ENCODE peak calls at places on chromosome 1, in four cellular contexts. One of them, this sample, is unnamed.

GRCh38 chr1:212609701-212610574 is 1.4 kb downstream of the ATF3 start:
- DNase-seq in IMR-90: no peak
- DNase-seq in HCT116: no peak
- DNase-seq in fibroblast of lung: peak
- DNase-seq in this sample: no peak

GRCh38 chr1:245298781-245299180 is 144.0 kb downstream of the KIF26B start:
- DNase-seq in HCT116: no peak
- DNase-seq in IMR-90: no peak
- DNase-seq in fibroblast of lung: peak
- DNase-seq in this sample: no peak

GRCh38 chr1:107549152-107549810 is 408.4 kb downstream of the NTNG1 start:
- DNase-seq in fibroblast of lung: no peak
- DNase-seq in HCT116: no peak
- DNase-seq in IMR-90: no peak
- DNase-seq in this sample: no peak

GRCh38 chr1:217274927-217275616 is 355.8 kb downstream of the GPATCH2 start:
- DNase-seq in IMR-90: peak
- DNase-seq in HCT116: no peak
- DNase-seq in fibroblast of lung: peak
- DNase-seq in this sample: no peak

GRCh38 chr1:223403184-223403815 is 10.1 kb downstream of the CCDC185 start:
- DNase-seq in HCT116: no peak
- DNase-seq in IMR-90: peak
- DNase-seq in fibroblast of lung: peak
- DNase-seq in this sample: no peak

GRCh38 chr1:84997667-84998600 is 1.0 kb upstream of the MCOLN2 start:
- DNase-seq in fibroblast of lung: peak
- DNase-seq in IMR-90: peak
- DNase-seq in HCT116: no peak
- DNase-seq in this sample: peak

GRCh38 chr1:886311-886710 is 37.4 kb upstream of the SAMD11 start:
- DNase-seq in fibroblast of lung: no peak
- DNase-seq in HCT116: no peak
- DNase-seq in IMR-90: no peak
- DNase-seq in this sample: no peak

GRCh38 chr1:4517559-4517958 is 136.8 kb upstream of the AJAP1 start:
- DNase-seq in HCT116: no peak
- DNase-seq in fibroblast of lung: no peak
- DNase-seq in IMR-90: no peak
- DNase-seq in this sample: no peak

GRCh38 chr1:227789042-227789880 is 26.2 kb upstream of the PRSS38 start:
- DNase-seq in HCT116: no peak
- DNase-seq in IMR-90: peak
- DNase-seq in fibroblast of lung: no peak
- DNase-seq in this sample: peak

GRCh38 chr1:17059391-17060128 is 5.7 kb upstream of the SDHB start:
- DNase-seq in fibroblast of lung: peak
- DNase-seq in HCT116: peak
- DNase-seq in IMR-90: peak
- DNase-seq in this sample: peak

GRCh38 chr1:193411771-193412170 is 225.4 kb upstream of the B3GALT2 start:
- DNase-seq in fibroblast of lung: no peak
- DNase-seq in IMR-90: no peak
- DNase-seq in HCT116: no peak
- DNase-seq in this sample: no peak

GRCh38 chr1:228323401-228323800 is 83.2 kb downstream of the TRIM11 start:
- DNase-seq in HCT116: no peak
- DNase-seq in IMR-90: no peak
- DNase-seq in fibroblast of lung: no peak
- DNase-seq in this sample: no peak

GRCh38 chr1:44862829-44863406 is 19.9 kb upstream of the PTCH2 start:
- DNase-seq in IMR-90: peak
- DNase-seq in fibroblast of lung: peak
- DNase-seq in HCT116: no peak
- DNase-seq in this sample: no peak

GRCh38 chr1:77170687-77171086 is 48.5 kb downstream of the PIGK start:
- DNase-seq in fibroblast of lung: peak
- DNase-seq in HCT116: no peak
- DNase-seq in IMR-90: peak
- DNase-seq in this sample: no peak

GRCh38 chr1:14010431-14010830 is 310.4 kb downstream of the PRDM2 start:
- DNase-seq in IMR-90: no peak
- DNase-seq in fibroblast of lung: no peak
- DNase-seq in HCT116: no peak
- DNase-seq in this sample: no peak

GRCh38 chr1:3902546-3902945 is 2.5 kb upstream of the C1orf174 start:
- DNase-seq in fibroblast of lung: no peak
- DNase-seq in HCT116: no peak
- DNase-seq in IMR-90: no peak
- DNase-seq in this sample: no peak

DNA sequence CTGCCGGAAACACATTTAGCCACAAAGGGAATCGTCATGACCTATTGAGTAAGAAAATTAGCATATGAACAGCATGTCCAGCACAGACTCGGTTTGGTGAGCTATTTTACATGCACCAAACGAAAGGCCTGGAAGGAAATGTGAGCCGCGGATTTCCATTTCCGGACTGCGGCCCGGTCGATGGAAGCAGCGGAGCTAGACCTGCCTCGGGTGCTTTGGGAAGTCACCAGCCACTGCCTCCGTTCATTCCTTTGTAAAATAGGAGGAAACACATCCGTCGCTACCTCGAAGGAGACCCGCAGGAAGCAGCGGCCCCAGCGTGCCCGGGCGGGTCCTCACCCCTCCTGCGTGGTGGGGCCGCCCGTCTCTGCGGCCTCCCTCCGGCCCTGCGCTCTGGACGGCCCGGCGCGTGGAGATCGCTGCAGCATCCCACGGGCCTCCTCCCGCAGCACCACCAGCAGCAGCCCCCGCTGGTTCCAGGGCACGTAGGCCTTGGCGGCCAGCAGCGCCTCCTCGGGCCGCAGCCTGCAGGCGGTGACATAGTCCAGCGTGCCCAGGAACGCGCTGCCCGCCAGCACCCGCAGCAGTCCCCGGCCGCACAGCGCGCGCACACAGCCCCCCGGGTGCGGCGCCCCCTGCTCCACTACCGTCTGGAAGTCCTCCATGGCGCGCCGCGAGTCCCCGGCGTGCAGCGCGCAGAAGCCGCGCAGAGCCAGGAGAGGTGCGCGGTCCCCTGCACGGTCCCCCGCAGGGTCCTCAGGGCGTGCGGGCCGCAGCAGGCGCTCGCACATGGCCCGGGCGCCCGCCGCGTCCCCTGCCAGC is 12.1 kb downstream of the TTC34 start:
- DNase-seq in fibroblast of lung: no peak
- DNase-seq in HCT116: no peak
- DNase-seq in IMR-90: no peak
- DNase-seq in this sample: no peak
- H3K9ac ChIP-seq in fibroblast of lung: no peak
- H3K9ac ChIP-seq in HCT116: no peak
- H3K9ac ChIP-seq in IMR-90: no peak
- H3K9ac ChIP-seq in this sample: no peak

GRCh38 chr1:97451422-97451821 is 469.4 kb downstream of the DPYD start:
- DNase-seq in HCT116: no peak
- DNase-seq in IMR-90: no peak
- DNase-seq in fibroblast of lung: no peak
- DNase-seq in this sample: no peak
- H3K27ac ChIP-seq in HCT116: no peak
- H3K27ac ChIP-seq in IMR-90: no peak
- H3K27ac ChIP-seq in fibroblast of lung: no peak
- H3K27ac ChIP-seq in this sample: no peak

GRCh38 chr1:197773856-197774255 is 1.4 kb downstream of the DENND1B start:
- DNase-seq in HCT116: no peak
- DNase-seq in IMR-90: no peak
- DNase-seq in fibroblast of lung: no peak
- DNase-seq in this sample: no peak
- H3K4me3 ChIP-seq in HCT116: peak
- H3K4me3 ChIP-seq in IMR-90: peak
- H3K4me3 ChIP-seq in fibroblast of lung: peak
- H3K4me3 ChIP-seq in this sample: peak

GRCh38 chr1:35269989-35270289 is 1.4 kb downstream of the ZMYM4 start:
- DNase-seq in HCT116: no peak
- DNase-seq in IMR-90: no peak
- DNase-seq in fibroblast of lung: no peak
- DNase-seq in this sample: no peak
- H3K9ac ChIP-seq in HCT116: peak
- H3K9ac ChIP-seq in IMR-90: no peak
- H3K9ac ChIP-seq in fibroblast of lung: no peak
- H3K9ac ChIP-seq in this sample: peak

GRCh38 chr1:8443558-8444194 is 125.8 kb downstream of the SLC45A1 start:
- DNase-seq in fibroblast of lung: no peak
- DNase-seq in HCT116: no peak
- DNase-seq in IMR-90: no peak
- DNase-seq in this sample: peak

GRCh38 chr1:8450312-8450711 is 132.4 kb downstream of the SLC45A1 start:
- DNase-seq in HCT116: no peak
- DNase-seq in fibroblast of lung: no peak
- DNase-seq in IMR-90: no peak
- DNase-seq in this sample: no peak

GRCh38 chr1:8447616-8448150 is 129.8 kb downstream of the SLC45A1 start:
- DNase-seq in HCT116: no peak
- DNase-seq in IMR-90: no peak
- DNase-seq in fibroblast of lung: no peak
- DNase-seq in this sample: no peak

GRCh38 chr1:8448906-8449661 is 131.2 kb downstream of the SLC45A1 start:
- DNase-seq in fibroblast of lung: peak
- DNase-seq in HCT116: no peak
- DNase-seq in IMR-90: peak
- DNase-seq in this sample: no peak
- H3K27ac ChIP-seq in fibroblast of lung: peak
- H3K27ac ChIP-seq in HCT116: no peak
- H3K27ac ChIP-seq in IMR-90: peak
- H3K27ac ChIP-seq in this sample: peak

GRCh38 chr1:41662061-41662655 is 177.7 kb upstream of the EDN2 start:
- DNase-seq in IMR-90: peak
- DNase-seq in fibroblast of lung: peak
- DNase-seq in HCT116: peak
- DNase-seq in this sample: peak

GRCh38 chr1:41659903-41660302 is 175.4 kb upstream of the EDN2 start:
- DNase-seq in HCT116: no peak
- DNase-seq in fibroblast of lung: no peak
- DNase-seq in IMR-90: no peak
- DNase-seq in this sample: no peak

GRCh38 chr1:41660570-41661427 is 176.3 kb upstream of the EDN2 start:
- DNase-seq in fibroblast of lung: peak
- DNase-seq in HCT116: no peak
- DNase-seq in IMR-90: no peak
- DNase-seq in this sample: no peak

GRCh38 chr1:41662656-41663437 is 178.4 kb upstream of the EDN2 start:
- DNase-seq in fibroblast of lung: peak
- DNase-seq in IMR-90: peak
- DNase-seq in HCT116: no peak
- DNase-seq in this sample: peak

GRCh38 chr1:41661428-41662060 is 177.1 kb upstream of the EDN2 start:
- DNase-seq in HCT116: no peak
- DNase-seq in fibroblast of lung: peak
- DNase-seq in IMR-90: no peak
- DNase-seq in this sample: peak
- H3K4me3 ChIP-seq in HCT116: peak
- H3K4me3 ChIP-seq in fibroblast of lung: peak
- H3K4me3 ChIP-seq in IMR-90: peak
- H3K4me3 ChIP-seq in this sample: peak

GRCh38 chr1:67988066-67988465 is 62.4 kb downstream of the DIRAS3 start:
- DNase-seq in HCT116: no peak
- DNase-seq in fibroblast of lung: peak
- DNase-seq in IMR-90: no peak
- DNase-seq in this sample: no peak

GRCh38 chr1:67983867-67984266 is 66.6 kb downstream of the DIRAS3 start:
- DNase-seq in IMR-90: no peak
- DNase-seq in HCT116: no peak
- DNase-seq in fibroblast of lung: peak
- DNase-seq in this sample: no peak

GRCh38 chr1:67987046-67987799 is 63.2 kb downstream of the DIRAS3 start:
- DNase-seq in HCT116: no peak
- DNase-seq in fibroblast of lung: peak
- DNase-seq in IMR-90: peak
- DNase-seq in this sample: no peak
- H3K9ac ChIP-seq in HCT116: no peak
- H3K9ac ChIP-seq in fibroblast of lung: no peak
- H3K9ac ChIP-seq in IMR-90: no peak
- H3K9ac ChIP-seq in this sample: no peak

GRCh38 chr1:208045410-208046252 is 134.7 kb upstream of the CD34 start:
- DNase-seq in fibroblast of lung: no peak
- DNase-seq in HCT116: peak
- DNase-seq in IMR-90: no peak
- DNase-seq in this sample: no peak

GRCh38 chr1:208048904-208049303 is 138.0 kb upstream of the CD34 start:
- DNase-seq in HCT116: no peak
- DNase-seq in IMR-90: no peak
- DNase-seq in fibroblast of lung: no peak
- DNase-seq in this sample: no peak

GRCh38 chr1:208047476-208047934 is 136.6 kb upstream of the CD34 start:
- DNase-seq in fibroblast of lung: peak
- DNase-seq in IMR-90: peak
- DNase-seq in HCT116: no peak
- DNase-seq in this sample: no peak

GRCh38 chr1:208044568-208045241 is 133.8 kb upstream of the CD34 start:
- DNase-seq in IMR-90: no peak
- DNase-seq in HCT116: no peak
- DNase-seq in fibroblast of lung: no peak
- DNase-seq in this sample: no peak

DNA sequence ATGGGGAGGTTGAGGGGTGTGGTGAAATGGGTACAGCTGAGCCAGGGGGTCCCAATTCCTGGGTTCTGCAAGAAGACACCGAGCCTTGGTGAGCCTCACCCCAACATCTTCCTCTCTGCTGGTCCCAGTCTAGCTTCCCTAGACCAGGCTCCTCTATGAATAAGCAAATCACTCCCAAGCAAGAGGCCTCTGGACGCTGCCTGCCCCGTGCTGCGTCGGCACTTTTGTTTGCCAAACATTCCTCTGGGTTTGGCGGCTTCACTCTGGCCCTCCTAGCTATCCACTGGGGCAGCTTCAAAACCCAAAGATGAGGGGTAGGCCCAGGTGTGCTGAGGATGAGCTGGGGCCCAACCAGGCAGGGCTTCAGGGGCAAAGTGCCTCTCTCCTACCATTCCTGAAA is 137.1 kb upstream of the CD34 start:
- DNase-seq in HCT116: no peak
- DNase-seq in fibroblast of lung: peak
- DNase-seq in IMR-90: no peak
- DNase-seq in this sample: peak
- H3K27ac ChIP-seq in HCT116: no peak
- H3K27ac ChIP-seq in fibroblast of lung: no peak
- H3K27ac ChIP-seq in IMR-90: peak
- H3K27ac ChIP-seq in this sample: no peak